ENCODE peak calls at places on chromosomes 6 and 20, in four cellular contexts. U is upper lobe of right lung, X is transverse colon, G is IMR-90. J is an unnamed sample.

GRCh38 chr6:158073776-158074175 is 92.1 kb downstream of the SYNJ2 start:
- DNase-seq in U (no peak), X (no peak), G (no peak), J (no peak)

GRCh38 chr6:155154158-155154830 is 109.5 kb upstream of the CLDN20 start:
- DNase-seq in U (no peak), X (no peak), G (peak; percentile 96), J (peak; percentile 86)

GRCh38 chr6:125444234-125444949 is 142.6 kb upstream of the HDDC2 start:
- DNase-seq in U (peak; percentile 56), X (peak; percentile 10), G (no peak), J (no peak)

GRCh38 chr6:166580076-166581050 is 6.1 kb downstream of the RAMACL start:
- DNase-seq in U (no peak), X (no peak), G (no peak), J (peak; percentile 63)

GRCh38 chr6:125717120-125717731 is 32.2 kb upstream of the HEY2 start:
- DNase-seq in U (no peak), X (no peak), G (no peak), J (no peak)

GRCh38 chr6:32967151-32968091 is 973 bp upstream of the BRD2 start:
- DNase-seq in U (no peak), X (peak; percentile 37), G (peak; percentile 49), J (peak; percentile 44)

GRCh38 chr6:53259860-53260580 is 88.7 kb downstream of the ELOVL5 start:
- DNase-seq in U (no peak), X (no peak), G (no peak), J (no peak)

GRCh38 chr20:24502661-24503060 is 33.2 kb downstream of the SYNDIG1 start:
- DNase-seq in U (no peak), X (no peak), G (no peak), J (no peak)

GRCh38 chr6:25232478-25232877 is 46.7 kb upstream of the CARMIL1 start:
- DNase-seq in U (no peak), X (no peak), G (no peak), J (peak; percentile 86)

GRCh38 chr6:19032486-19033295 is 645.5 kb downstream of the RNF144B start:
- DNase-seq in U (no peak), X (no peak), G (no peak), J (no peak)

GRCh38 chr6:110447761-110448160 is 28.7 kb downstream of the SLC22A16 start:
- DNase-seq in U (no peak), X (no peak), G (no peak), J (no peak)

GRCh38 chr6:85460154-85460950 is 10.5 kb downstream of the NT5E start:
- DNase-seq in U (no peak), X (no peak), G (no peak), J (no peak)

GRCh38 chr6:168133186-168133585 is 54.2 kb upstream of the FRMD1 start:
- DNase-seq in U (no peak), X (no peak), G (peak; percentile 53), J (peak; percentile 44)

GRCh38 chr20:24389686-24390085 is 79.7 kb upstream of the SYNDIG1 start:
- DNase-seq in U (no peak), X (no peak), G (no peak), J (no peak)

GRCh38 chr6:131007286-131007685 is 55.8 kb downstream of the EPB41L2 start:
- DNase-seq in U (no peak), X (no peak), G (no peak), J (no peak)

GRCh38 chr6:33747823-33748222 is 1.1 kb upstream of the IP6K3 start:
- DNase-seq in U (no peak), X (no peak), G (no peak), J (no peak)

GRCh38 chr6:87832025-87832825 is 130.2 kb upstream of the AKIRIN2 start:
- DNase-seq in U (no peak), X (no peak), G (peak; percentile 30), J (peak; percentile 24)

GRCh38 chr20:41072919-41073318 is 44.3 kb downstream of the TOP1 start:
- DNase-seq in U (no peak), X (no peak), G (no peak), J (no peak)

GRCh38 chr6:88358846-88359245 is 192.7 kb upstream of the CNR1 start:
- DNase-seq in U (no peak), X (no peak), G (no peak), J (peak; percentile 29)

GRCh38 chr6:130140084-130140483 is 82.7 kb downstream of the SAMD3 start:
- DNase-seq in U (no peak), X (no peak), G (peak; percentile 28), J (peak; percentile 18)

GRCh38 chr6:11711994-11712698 is 66.5 kb downstream of the ADTRP start:
- DNase-seq in U (no peak), X (no peak), G (peak; percentile 34), J (no peak)

GRCh38 chr6:132464538-132465256 is 48.2 kb downstream of the STX7 start:
- DNase-seq in U (no peak), X (no peak), G (peak; percentile 23), J (no peak)

GRCh38 chr6:161721511-161721910 is 447.6 kb upstream of the AGPAT4 start:
- DNase-seq in U (no peak), X (no peak), G (no peak), J (no peak)

GRCh38 chr20:19692685-19693119 is 65.4 kb upstream of the RIN2 start:
- DNase-seq in U (peak; percentile 77), X (peak; percentile 63), G (peak; percentile 22), J (peak; percentile 25)

GRCh38 chr20:5608448-5609161 is 141.6 kb upstream of the SHLD1 start:
- DNase-seq in U (no peak), X (no peak), G (peak; percentile 62), J (peak; percentile 28)

GRCh38 chr20:5614506-5614905 is 135.7 kb upstream of the SHLD1 start:
- DNase-seq in U (no peak), X (no peak), G (no peak), J (no peak)

GRCh38 chr20:5608104-5608447 is 142.1 kb upstream of the SHLD1 start:
- DNase-seq in U (no peak), X (no peak), G (no peak), J (no peak)

GRCh38 chr20:5612476-5613291 is 137.5 kb upstream of the SHLD1 start:
- DNase-seq in U (no peak), X (no peak), G (peak; percentile 85), J (peak; percentile 58)
- TF ChIP-seq CTCF in U (no peak), X (no peak), G (no peak), J (no peak)

DNA sequence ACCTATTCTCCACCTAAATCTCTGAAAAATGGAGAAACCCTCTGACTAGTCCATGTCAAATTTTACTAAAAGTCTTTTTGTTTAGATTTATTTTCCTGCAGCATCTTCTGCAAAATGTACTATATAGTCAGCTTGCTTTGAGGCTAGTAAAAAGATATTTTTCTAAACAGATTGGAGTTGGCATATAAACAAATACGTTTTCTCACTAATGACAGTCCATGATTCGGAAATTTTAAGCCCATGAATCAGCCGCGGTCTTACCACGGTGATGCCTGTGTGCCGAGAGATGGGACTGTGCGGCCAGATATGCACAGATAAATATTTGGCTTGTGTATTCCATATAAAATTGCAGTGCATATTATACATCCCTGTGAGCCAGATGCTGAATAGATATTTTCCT is 3.2 kb downstream of the FOXC1 start:
- DNase-seq in U (no peak), X (no peak), G (peak; percentile 93), J (peak; percentile 73)
- H3K4me3 ChIP-seq in U (peak overlapping the region; percentile 51), X (no peak overlapping the region), G (peak overlapping the region; percentile 85), J (peak overlapping the region; percentile 74)

GRCh38 chr6:143325379-143326140 is 124.9 kb downstream of the ADAT2 start:
- DNase-seq in U (no peak), X (no peak), G (peak; percentile 39), J (peak; percentile 32)
- TF ChIP-seq CTCF in U (no peak), X (no peak), G (no peak), J (no peak)

GRCh38 chr6:31272856-31273626 is 1.1 kb upstream of the HLA-C start:
- DNase-seq in U (no peak), X (no peak), G (no peak), J (no peak)
- H3K4me3 ChIP-seq in U (peak overlapping the region; percentile 66), X (no peak overlapping the region), G (no peak overlapping the region), J (no peak overlapping the region)

GRCh38 chr6:50657513-50657912 is 55.8 kb upstream of the TFAP2D start:
- DNase-seq in U (no peak), X (no peak), G (no peak), J (peak; percentile 2)

GRCh38 chr6:50654155-50654554 is 59.2 kb upstream of the TFAP2D start:
- DNase-seq in U (no peak), X (no peak), G (no peak), J (no peak)

GRCh38 chr6:50653253-50653652 is 60.1 kb upstream of the TFAP2D start:
- DNase-seq in U (no peak), X (no peak), G (no peak), J (no peak)

GRCh38 chr6:50658561-50658960 is 54.8 kb upstream of the TFAP2D start:
- DNase-seq in U (no peak), X (no peak), G (no peak), J (no peak)

DNA sequence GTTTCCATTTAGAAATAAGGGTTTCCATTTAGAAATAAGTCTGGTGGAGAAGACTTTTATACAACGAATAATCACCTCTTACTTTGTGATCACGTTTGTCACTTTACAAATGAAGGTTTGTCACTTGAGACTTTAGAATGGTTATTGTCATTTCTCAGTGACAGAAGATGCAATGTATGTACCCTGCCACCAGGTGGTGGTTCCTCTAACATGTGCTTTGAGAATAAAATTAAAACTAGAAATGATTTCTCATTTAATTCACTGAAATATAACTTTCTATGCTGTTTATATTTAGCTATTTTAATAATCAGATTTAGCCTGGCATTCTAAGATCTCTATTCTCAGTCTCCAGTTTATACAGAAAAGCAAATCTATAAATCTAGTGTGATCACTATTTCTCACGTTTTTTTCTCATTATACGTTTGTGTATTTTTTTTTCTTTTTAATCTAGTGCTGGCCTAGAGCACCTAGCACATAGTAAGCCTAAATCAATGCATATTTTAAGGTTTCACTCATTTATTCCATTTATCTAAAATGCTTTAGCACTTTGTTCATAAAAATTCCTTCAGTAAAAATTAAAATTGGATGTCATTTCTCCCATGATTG is 57.4 kb upstream of the TFAP2D start:
- DNase-seq in U (no peak), X (no peak), G (peak; percentile 1), J (peak; percentile 2)
- TF ChIP-seq CTCF in U (peak; percentile 55), X (peak; percentile 27), G (peak; percentile 49), J (peak; percentile 57)

GRCh38 chr20:51802170-51802745 is at the start of gene SALL4:
- DNase-seq in U (no peak), X (no peak), G (no peak), J (no peak)

GRCh38 chr20:51804754-51805153 is 2.4 kb upstream of the SALL4 start:
- DNase-seq in U (no peak), X (no peak), G (no peak), J (no peak)

GRCh38 chr20:51800769-51801219 is 1.5 kb downstream of the SALL4 start:
- DNase-seq in U (no peak), X (no peak), G (no peak), J (no peak)

GRCh38 chr20:51801220-51801991 is 915 bp downstream of the SALL4 start:
- DNase-seq in U (no peak), X (no peak), G (no peak), J (no peak)

DNA sequence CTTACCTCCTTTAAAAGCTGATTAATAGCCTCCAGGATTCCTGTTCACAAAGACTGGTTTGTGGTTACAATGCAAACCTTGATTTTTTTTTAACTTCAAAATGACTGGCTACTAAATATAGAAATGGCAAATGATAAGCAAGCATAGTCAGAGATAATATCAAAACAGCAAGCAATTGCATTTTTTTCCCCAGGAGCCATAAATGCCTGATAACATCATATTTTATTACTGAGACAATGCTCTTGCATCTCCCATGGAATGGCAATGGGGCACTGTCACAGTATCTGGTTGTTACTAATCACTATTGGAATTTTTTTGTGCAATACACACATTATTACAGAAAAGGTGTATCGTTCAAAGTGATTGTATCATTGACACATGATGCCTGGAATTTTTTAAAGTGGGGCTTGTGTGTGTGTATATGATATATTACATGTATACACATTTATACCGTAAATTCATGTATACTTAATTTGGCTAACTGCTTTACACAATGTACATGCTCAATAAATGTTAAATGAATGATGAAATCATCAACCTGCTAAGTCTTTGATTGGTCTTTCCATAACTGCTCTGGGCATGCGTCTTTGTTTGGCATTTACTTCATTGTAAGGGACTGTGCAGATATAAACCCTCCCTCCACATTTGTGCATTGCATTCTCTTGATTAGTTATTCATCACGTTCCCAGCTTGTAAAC is 985 bp upstream of the SALL4 start:
- DNase-seq in U (no peak), X (no peak), G (peak; percentile 6), J (no peak)
- H3K4me3 ChIP-seq in U (no peak overlapping the region), X (no peak overlapping the region), G (no peak overlapping the region), J (no peak overlapping the region)